ENCODE peak calls at places on chromosomes 1 and 21, in six cellular contexts. One of them, this sample, is unnamed.

GRCh38 chr1:25813734-25814471 is 5.9 kb upstream of the MTFR1L start:
- DNase-seq in BJ: no peak
- DNase-seq in cardiac fibroblast: no peak
- DNase-seq in uterus: no peak
- DNase-seq in heart right ventricle: no peak
- DNase-seq in left lung: no peak
- DNase-seq in this sample: no peak

GRCh38 chr21:38494254-38494648 is 4.0 kb downstream of the ERG start:
- DNase-seq in BJ: no peak
- DNase-seq in cardiac fibroblast: no peak
- DNase-seq in uterus: no peak
- DNase-seq in heart right ventricle: no peak
- DNase-seq in left lung: no peak
- DNase-seq in this sample: no peak

GRCh38 chr1:211474426-211474825 is 17.5 kb downstream of the RD3 start:
- DNase-seq in BJ: no peak
- DNase-seq in cardiac fibroblast: peak
- DNase-seq in uterus: no peak
- DNase-seq in heart right ventricle: no peak
- DNase-seq in left lung: no peak
- DNase-seq in this sample: no peak

GRCh38 chr1:109438798-109439297 is 12.6 kb upstream of the PSMA5 start:
- DNase-seq in BJ: peak
- DNase-seq in cardiac fibroblast: peak
- DNase-seq in uterus: no peak
- DNase-seq in heart right ventricle: peak
- DNase-seq in left lung: no peak
- DNase-seq in this sample: no peak

GRCh38 chr1:77282187-77282865 is 507 bp downstream of the AK5 start:
- DNase-seq in BJ: no peak
- DNase-seq in cardiac fibroblast: peak
- DNase-seq in uterus: no peak
- DNase-seq in heart right ventricle: no peak
- DNase-seq in left lung: no peak
- DNase-seq in this sample: no peak

GRCh38 chr1:205597691-205598314 is 34.0 kb downstream of the ELK4 start:
- DNase-seq in BJ: no peak
- DNase-seq in cardiac fibroblast: peak
- DNase-seq in uterus: no peak
- DNase-seq in heart right ventricle: peak
- DNase-seq in left lung: no peak
- DNase-seq in this sample: no peak

GRCh38 chr1:179228783-179229213 is 679 bp downstream of the ABL2 start:
- DNase-seq in BJ: no peak
- DNase-seq in cardiac fibroblast: no peak
- DNase-seq in uterus: peak
- DNase-seq in heart right ventricle: peak
- DNase-seq in left lung: peak
- DNase-seq in this sample: peak

GRCh38 chr1:42940851-42941639 is 17.6 kb downstream of the SLC2A1 start:
- DNase-seq in BJ: peak
- DNase-seq in cardiac fibroblast: peak
- DNase-seq in uterus: no peak
- DNase-seq in heart right ventricle: no peak
- DNase-seq in left lung: no peak
- DNase-seq in this sample: no peak

GRCh38 chr1:62539028-62539447 is 58.3 kb upstream of the ANGPTL3 start:
- DNase-seq in BJ: no peak
- DNase-seq in cardiac fibroblast: peak
- DNase-seq in uterus: no peak
- DNase-seq in heart right ventricle: no peak
- DNase-seq in left lung: no peak
- DNase-seq in this sample: no peak

GRCh38 chr1:25685211-25685750 is 68.7 kb downstream of the MAN1C1 start:
- DNase-seq in BJ: no peak
- DNase-seq in cardiac fibroblast: no peak
- DNase-seq in uterus: no peak
- DNase-seq in heart right ventricle: no peak
- DNase-seq in left lung: no peak
- DNase-seq in this sample: no peak

GRCh38 chr1:83632906-83633305 is 366.0 kb downstream of the TTLL7 start:
- DNase-seq in BJ: no peak
- DNase-seq in cardiac fibroblast: no peak
- DNase-seq in uterus: no peak
- DNase-seq in heart right ventricle: no peak
- DNase-seq in left lung: no peak
- DNase-seq in this sample: no peak

GRCh38 chr21:14762734-14763694 is 216.9 kb upstream of the SAMSN1 start:
- DNase-seq in BJ: no peak
- DNase-seq in cardiac fibroblast: no peak
- DNase-seq in uterus: no peak
- DNase-seq in heart right ventricle: no peak
- DNase-seq in left lung: no peak
- DNase-seq in this sample: no peak

GRCh38 chr1:182249201-182249676 is 142.4 kb downstream of the GLUL start:
- DNase-seq in BJ: no peak
- DNase-seq in cardiac fibroblast: no peak
- DNase-seq in uterus: no peak
- DNase-seq in heart right ventricle: no peak
- DNase-seq in left lung: peak
- DNase-seq in this sample: no peak

GRCh38 chr1:154270833-154271232 is 1.6 kb upstream of the HAX1 start:
- DNase-seq in BJ: no peak
- DNase-seq in cardiac fibroblast: no peak
- DNase-seq in uterus: no peak
- DNase-seq in heart right ventricle: no peak
- DNase-seq in left lung: no peak
- DNase-seq in this sample: no peak

GRCh38 chr1:154272217-154272998 is at the start of gene HAX1:
- DNase-seq in BJ: peak
- DNase-seq in cardiac fibroblast: peak
- DNase-seq in uterus: peak
- DNase-seq in heart right ventricle: peak
- DNase-seq in left lung: peak
- DNase-seq in this sample: peak

GRCh38 chr1:154272999-154273563 is 652 bp downstream of the HAX1 start:
- DNase-seq in BJ: no peak
- DNase-seq in cardiac fibroblast: no peak
- DNase-seq in uterus: no peak
- DNase-seq in heart right ventricle: no peak
- DNase-seq in left lung: no peak
- DNase-seq in this sample: no peak

GRCh38 chr1:154276797-154277196 is 4.4 kb downstream of the HAX1 start:
- DNase-seq in BJ: no peak
- DNase-seq in cardiac fibroblast: no peak
- DNase-seq in uterus: no peak
- DNase-seq in heart right ventricle: no peak
- DNase-seq in left lung: no peak
- DNase-seq in this sample: no peak
- TF ChIP-seq CTCF in BJ: peak
- TF ChIP-seq CTCF in cardiac fibroblast: peak
- TF ChIP-seq CTCF in uterus: no peak
- TF ChIP-seq CTCF in heart right ventricle: peak
- TF ChIP-seq CTCF in left lung: no peak
- TF ChIP-seq CTCF in this sample: peak

GRCh38 chr1:92465256-92465647 is 21.5 kb downstream of the GFI1 start:
- DNase-seq in BJ: no peak
- DNase-seq in cardiac fibroblast: no peak
- DNase-seq in uterus: no peak
- DNase-seq in heart right ventricle: no peak
- DNase-seq in left lung: no peak
- DNase-seq in this sample: no peak

GRCh38 chr1:92466702-92467101 is 20.0 kb downstream of the GFI1 start:
- DNase-seq in BJ: no peak
- DNase-seq in cardiac fibroblast: no peak
- DNase-seq in uterus: no peak
- DNase-seq in heart right ventricle: no peak
- DNase-seq in left lung: no peak
- DNase-seq in this sample: no peak

GRCh38 chr1:92459871-92460320 is 26.8 kb downstream of the GFI1 start:
- DNase-seq in BJ: no peak
- DNase-seq in cardiac fibroblast: peak
- DNase-seq in uterus: no peak
- DNase-seq in heart right ventricle: no peak
- DNase-seq in left lung: no peak
- DNase-seq in this sample: no peak

GRCh38 chr1:92464588-92465255 is 22.0 kb downstream of the GFI1 start:
- DNase-seq in BJ: no peak
- DNase-seq in cardiac fibroblast: no peak
- DNase-seq in uterus: no peak
- DNase-seq in heart right ventricle: no peak
- DNase-seq in left lung: no peak
- DNase-seq in this sample: no peak

GRCh38 chr1:92461364-92462097 is 25.2 kb downstream of the GFI1 start:
- DNase-seq in BJ: no peak
- DNase-seq in cardiac fibroblast: no peak
- DNase-seq in uterus: no peak
- DNase-seq in heart right ventricle: no peak
- DNase-seq in left lung: no peak
- DNase-seq in this sample: no peak
- TF ChIP-seq CTCF in BJ: no peak
- TF ChIP-seq CTCF in cardiac fibroblast: no peak
- TF ChIP-seq CTCF in uterus: no peak
- TF ChIP-seq CTCF in heart right ventricle: no peak
- TF ChIP-seq CTCF in left lung: no peak
- TF ChIP-seq CTCF in this sample: no peak

GRCh38 chr1:236137285-236137852 is 5.0 kb upstream of the GPR137B start:
- DNase-seq in BJ: no peak
- DNase-seq in cardiac fibroblast: no peak
- DNase-seq in uterus: no peak
- DNase-seq in heart right ventricle: no peak
- DNase-seq in left lung: no peak
- DNase-seq in this sample: no peak
- TF ChIP-seq CTCF in BJ: no peak
- TF ChIP-seq CTCF in cardiac fibroblast: no peak
- TF ChIP-seq CTCF in uterus: no peak
- TF ChIP-seq CTCF in heart right ventricle: no peak
- TF ChIP-seq CTCF in left lung: no peak
- TF ChIP-seq CTCF in this sample: no peak

GRCh38 chr1:165403835-165404482 is 41.0 kb downstream of the RXRG start:
- DNase-seq in BJ: no peak
- DNase-seq in cardiac fibroblast: no peak
- DNase-seq in uterus: no peak
- DNase-seq in heart right ventricle: peak
- DNase-seq in left lung: no peak
- DNase-seq in this sample: peak
- TF ChIP-seq CTCF in BJ: peak
- TF ChIP-seq CTCF in cardiac fibroblast: peak
- TF ChIP-seq CTCF in uterus: peak
- TF ChIP-seq CTCF in heart right ventricle: peak
- TF ChIP-seq CTCF in left lung: peak
- TF ChIP-seq CTCF in this sample: peak

GRCh38 chr1:20215716-20216115 is 29.4 kb upstream of the PLA2G2C start:
- DNase-seq in BJ: no peak
- DNase-seq in cardiac fibroblast: no peak
- DNase-seq in uterus: no peak
- DNase-seq in heart right ventricle: no peak
- DNase-seq in left lung: no peak
- DNase-seq in this sample: no peak

GRCh38 chr1:20212099-20212684 is 25.9 kb upstream of the PLA2G2C start:
- DNase-seq in BJ: no peak
- DNase-seq in cardiac fibroblast: no peak
- DNase-seq in uterus: no peak
- DNase-seq in heart right ventricle: no peak
- DNase-seq in left lung: no peak
- DNase-seq in this sample: no peak

GRCh38 chr1:20212685-20213331 is 26.5 kb upstream of the PLA2G2C start:
- DNase-seq in BJ: no peak
- DNase-seq in cardiac fibroblast: peak
- DNase-seq in uterus: peak
- DNase-seq in heart right ventricle: peak
- DNase-seq in left lung: peak
- DNase-seq in this sample: peak

GRCh38 chr1:20219991-20220390 is 33.7 kb upstream of the PLA2G2C start:
- DNase-seq in BJ: no peak
- DNase-seq in cardiac fibroblast: no peak
- DNase-seq in uterus: no peak
- DNase-seq in heart right ventricle: no peak
- DNase-seq in left lung: no peak
- DNase-seq in this sample: no peak

DNA sequence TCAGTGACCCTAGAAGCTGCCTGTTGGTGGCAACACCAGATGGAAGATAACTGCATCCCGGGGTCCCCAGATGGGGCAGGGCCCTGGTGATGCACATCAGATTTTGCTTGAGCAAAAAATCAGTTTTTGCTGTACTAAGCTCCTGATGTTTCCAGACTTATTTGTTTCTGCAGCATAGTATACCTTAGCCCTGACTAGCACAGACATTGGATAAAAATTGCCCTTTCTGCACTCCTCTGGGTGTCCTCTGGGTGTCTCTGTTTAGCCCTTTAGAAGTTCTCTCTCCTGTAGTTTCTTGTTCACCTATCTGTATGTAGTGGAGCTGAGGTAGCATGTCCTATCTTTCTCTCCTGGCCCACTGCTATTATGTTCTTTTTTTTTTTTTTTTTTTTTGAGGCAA is 30.3 kb upstream of the PLA2G2C start:
- DNase-seq in BJ: no peak
- DNase-seq in cardiac fibroblast: peak
- DNase-seq in uterus: no peak
- DNase-seq in heart right ventricle: no peak
- DNase-seq in left lung: no peak
- DNase-seq in this sample: no peak
- TF ChIP-seq CTCF in BJ: peak
- TF ChIP-seq CTCF in cardiac fibroblast: peak
- TF ChIP-seq CTCF in uterus: no peak
- TF ChIP-seq CTCF in heart right ventricle: no peak
- TF ChIP-seq CTCF in left lung: no peak
- TF ChIP-seq CTCF in this sample: peak

This sample was measured in progenitor cell of endocrine pancreas.